ENCODE peak calls at places on chromosomes 3 and 15, in four cellular contexts. J is brain microvascular endothelial cell, Y is choroid plexus epithelial cell, M is astrocyte of the spinal cord. A is an unnamed sample.

GRCh38 chr15:77983708-77984445 is 93.6 kb downstream of the TBC1D2B start:
- DNase-seq in J (no peak), Y (no peak), M (no peak), A (no peak)

GRCh38 chr3:194375473-194375872 is 5.9 kb upstream of the LRRC15 start:
- DNase-seq in Y (no peak), M (no peak), J (no peak), A (no peak)

GRCh38 chr3:108818404-108818803 is 4.2 kb upstream of the TRAT1 start:
- DNase-seq in J (no peak), M (no peak), Y (peak; percentile 30), A (no peak)

GRCh38 chr3:186287723-186288122 is 74.3 kb downstream of the DGKG start:
- DNase-seq in Y (peak; percentile 93), M (peak; percentile 85), J (peak; percentile 85), A (peak; percentile 73)

GRCh38 chr15:67922971-67923646 is 83.3 kb upstream of the RNU6-1 start:
- DNase-seq in M (no peak), J (no peak), Y (peak; percentile 44), A (no peak)

GRCh38 chr3:149501524-149501923 is 27.0 kb downstream of the TM4SF4 start:
- DNase-seq in J (peak; percentile 75), Y (peak; percentile 89), M (peak; percentile 93), A (peak; percentile 49)

GRCh38 chr3:136353461-136353860 is 103.3 kb downstream of the PCCB start:
- DNase-seq in M (no peak), J (no peak), Y (no peak), A (no peak)

GRCh38 chr3:4678320-4678719 is 185.2 kb downstream of the ITPR1 start:
- DNase-seq in M (no peak), Y (no peak), J (no peak), A (no peak)

GRCh38 chr3:13518516-13519351 is 30.2 kb upstream of the FBLN2 start:
- DNase-seq in M (peak; percentile 39), J (no peak), Y (no peak), A (no peak)

GRCh38 chr3:186514296-186515002 is 29.7 kb downstream of the CRYGS start:
- DNase-seq in J (no peak), M (no peak), Y (peak; percentile 26), A (no peak)

GRCh38 chr3:10583798-10584708 is 78.7 kb upstream of the ATP2B2 start:
- DNase-seq in Y (no peak), J (no peak), M (no peak), A (no peak)

GRCh38 chr15:32733276-32733675 is 15.5 kb downstream of the GREM1 start:
- DNase-seq in J (no peak), Y (peak; percentile 44), M (peak; percentile 47), A (no peak)

GRCh38 chr3:182683335-182684257 is 109.7 kb upstream of the ATP11B start:
- DNase-seq in J (peak; percentile 69), Y (peak; percentile 85), M (peak; percentile 83), A (peak; percentile 15)

GRCh38 chr3:192881159-192881786 is 36.4 kb downstream of the MB21D2 start:
- DNase-seq in J (no peak), Y (no peak), M (no peak), A (no peak)

GRCh38 chr3:14134291-14134690 is 9.4 kb downstream of the TMEM43 start:
- DNase-seq in J (no peak), M (no peak), Y (no peak), A (no peak)

GRCh38 chr3:146948985-146949384 is 343.8 kb upstream of the PLSCR5 start:
- DNase-seq in M (no peak), J (no peak), Y (no peak), A (no peak)

GRCh38 chr3:56724580-56725142 is 41.6 kb upstream of the TASOR start:
- DNase-seq in J (no peak), Y (no peak), M (no peak), A (no peak)

GRCh38 chr15:75151214-75152128 is 50.2 kb upstream of the C15orf39 start:
- DNase-seq in J (no peak), M (no peak), Y (no peak), A (no peak)

GRCh38 chr3:142929109-142929508 is 34.4 kb downstream of the PAQR9 start:
- DNase-seq in Y (peak; percentile 70), M (no peak), J (peak; percentile 43), A (no peak)

GRCh38 chr3:3288288-3288687 is 108.8 kb upstream of the CRBN start:
- DNase-seq in M (no peak), Y (no peak), J (no peak), A (no peak)

GRCh38 chr15:85672338-85673097 is 122.2 kb downstream of the KLHL25 start:
- DNase-seq in J (no peak), M (no peak), Y (no peak), A (no peak)

GRCh38 chr15:28098766-28099554 is at the start of gene OCA2:
- DNase-seq in J (no peak), M (peak; percentile 66), Y (peak; percentile 83), A (peak; percentile 9)

GRCh38 chr3:46908294-46908985 is 30.9 kb downstream of the PTH1R start:
- DNase-seq in J (peak; percentile 78), M (peak; percentile 72), Y (peak; percentile 88), A (no peak)

GRCh38 chr15:87527416-87527815 is 729.1 kb downstream of the NTRK3 start:
- DNase-seq in Y (no peak), J (no peak), M (peak; percentile 39), A (no peak)

GRCh38 chr3:52253314-52254260 is 8.0 kb downstream of the PPM1M start:
- DNase-seq in J (no peak), Y (peak; percentile 24), M (no peak), A (no peak)
- H3K4me3 ChIP-seq in J (no peak overlapping the region), Y (no peak overlapping the region), M (no peak overlapping the region), A (no peak overlapping the region)

GRCh38 chr3:50268276-50268675 is 671 bp upstream of the SEMA3B start:
- DNase-seq in J (no peak), M (no peak), Y (no peak), A (no peak)
- H3K4me3 ChIP-seq in J (no peak overlapping the region), M (no peak overlapping the region), Y (no peak overlapping the region), A (no peak overlapping the region)

GRCh38 chr3:61560452-61561373 is 658 bp upstream of the PTPRG start:
- DNase-seq in Y (peak; percentile 91), J (peak; percentile 74), M (peak; percentile 90), A (no peak)

GRCh38 chr3:61559108-61559731 is 2.2 kb upstream of the PTPRG start:
- DNase-seq in M (peak; percentile 35), Y (peak; percentile 67), J (no peak), A (no peak)

GRCh38 chr3:61562810-61563613 is 1.6 kb downstream of the PTPRG start:
- DNase-seq in M (peak; percentile 37), J (no peak), Y (peak; percentile 44), A (no peak)

GRCh38 chr3:61562042-61562809 is 855 bp downstream of the PTPRG start:
- DNase-seq in Y (peak; percentile 31), J (no peak), M (peak; percentile 36), A (no peak)

GRCh38 chr3:61561374-61562041 is at the start of gene PTPRG:
- DNase-seq in Y (peak; percentile 95), J (peak; percentile 87), M (peak; percentile 95), A (peak; percentile 66)
- H3K4me3 ChIP-seq in Y (peak within 1 kb of the TSS; percentile 84), J (peak within 1 kb of the TSS; percentile 82), M (peak within 1 kb of the TSS; percentile 62), A (peak within 1 kb of the TSS; percentile 69)

DNA sequence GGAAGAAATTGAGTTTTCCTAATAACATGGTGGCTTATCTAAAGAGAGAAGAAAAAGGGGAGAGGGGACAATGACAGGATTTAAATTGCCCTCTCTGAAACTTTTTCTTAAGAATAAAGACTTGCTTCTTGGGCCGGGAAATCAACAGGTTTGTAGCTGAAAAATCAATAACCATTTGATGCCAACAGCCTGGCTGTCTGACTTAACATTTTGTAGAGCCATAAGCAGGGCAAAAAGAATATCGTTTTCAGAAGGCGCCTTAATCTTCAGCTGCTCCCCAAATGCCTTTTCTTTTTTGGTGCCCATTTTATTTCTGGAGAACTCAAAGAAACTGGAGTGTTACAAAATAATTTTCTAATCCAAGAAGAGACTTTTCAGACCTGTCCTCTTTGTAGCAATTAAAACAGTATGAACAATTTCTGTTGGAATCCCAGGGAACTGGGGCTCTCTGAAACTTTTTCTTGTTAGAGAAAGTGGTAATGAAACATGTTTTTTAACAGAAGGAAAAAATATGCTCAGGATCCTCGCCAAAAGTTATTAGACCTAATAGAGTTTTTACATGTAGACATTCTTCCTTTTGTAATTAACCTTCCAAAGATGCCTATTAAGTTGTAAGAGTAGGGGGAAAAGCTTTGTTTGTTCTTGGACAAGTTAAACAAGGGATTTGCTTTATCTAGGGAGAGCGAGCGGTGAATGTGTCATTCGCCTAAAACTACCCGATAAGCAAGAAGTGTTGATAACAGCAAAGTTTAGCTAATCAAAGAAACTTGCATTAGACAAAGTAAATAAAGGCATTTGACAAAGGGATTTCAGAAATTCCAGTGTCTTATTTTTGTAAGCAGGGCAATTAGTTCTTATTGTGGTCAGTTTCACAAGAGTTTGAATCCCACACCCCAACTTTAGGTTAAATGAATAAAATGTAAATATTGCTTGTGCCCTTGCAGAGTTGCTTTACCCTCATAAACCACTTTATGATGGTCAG is 2.2 kb downstream of the RARB start:
- DNase-seq in M (peak; percentile 55), Y (peak; percentile 60), J (no peak), A (no peak)
- H3K4me3 ChIP-seq in M (peak overlapping the region; percentile 47), Y (peak overlapping the region; percentile 77), J (peak overlapping the region; percentile 90), A (peak overlapping the region; percentile 48)